ENCODE peak calls at places on chromosomes 3 and 15, in nine cellular contexts. L, P, B, T, R, Z, V, H and W are unnamed samples.

GRCh38 chr15:41417418-41417811 is 520 bp downstream of the RTF1 start:
- DNase-seq in R (no peak), H (peak; percentile 71), Z (no peak), L (no peak), T (peak; percentile 67), P (peak; percentile 70), V (peak; percentile 65), B (peak; percentile 70), W (peak; percentile 38)

GRCh38 chr3:160792445-160793039 is 36.5 kb downstream of the PPM1L start:
- DNase-seq in L (no peak), P (no peak), Z (no peak), V (no peak), T (no peak), H (no peak), R (no peak), B (no peak), W (no peak)

GRCh38 chr15:52183562-52184173 is 7.5 kb downstream of the GNB5 start:
- DNase-seq in V (peak; percentile 60), Z (no peak), B (peak; percentile 64), R (peak; percentile 34), L (peak; percentile 61), H (no peak), P (peak; percentile 63), T (no peak), W (peak; percentile 30)

GRCh38 chr3:171429635-171430034 is 30.6 kb downstream of the TNIK start:
- DNase-seq in R (no peak), B (no peak), P (no peak), Z (no peak), H (no peak), L (no peak), V (no peak), T (no peak), W (no peak)

GRCh38 chr15:61381501-61381900 is 152.4 kb upstream of the RORA start:
- DNase-seq in T (no peak), B (no peak), P (no peak), H (no peak), R (no peak), L (no peak), V (no peak), Z (no peak), W (no peak)

GRCh38 chr3:18870642-18871041 is 277.7 kb upstream of the KCNH8 start:
- DNase-seq in B (no peak), R (no peak), Z (no peak), L (no peak), P (no peak), H (no peak), V (no peak), T (no peak), W (no peak)

GRCh38 chr3:155075200-155075599 is 4.9 kb upstream of the MME start:
- DNase-seq in P (no peak), H (no peak), L (no peak), Z (no peak), V (no peak), T (no peak), B (no peak), R (no peak), W (no peak)

GRCh38 chr3:34619990-34620389 is 821.6 kb downstream of the PDCD6IP start:
- DNase-seq in P (peak; percentile 20), R (no peak), H (no peak), Z (no peak), V (no peak), L (no peak), T (no peak), B (no peak), W (no peak)

GRCh38 chr3:193605876-193606275 is 12.9 kb downstream of the OPA1 start:
- DNase-seq in H (no peak), B (no peak), T (no peak), L (peak; percentile 76), P (peak; percentile 80), Z (no peak), V (peak; percentile 82), R (peak; percentile 70), W (peak; percentile 55)

GRCh38 chr3:47009225-47010049 is 30.0 kb downstream of the NBEAL2 start:
- DNase-seq in P (peak; percentile 95), B (peak; percentile 95), R (peak; percentile 70), Z (peak; percentile 76), V (peak; percentile 96), T (peak; percentile 96), H (peak; percentile 97), L (peak; percentile 83), W (peak; percentile 79)

DNA sequence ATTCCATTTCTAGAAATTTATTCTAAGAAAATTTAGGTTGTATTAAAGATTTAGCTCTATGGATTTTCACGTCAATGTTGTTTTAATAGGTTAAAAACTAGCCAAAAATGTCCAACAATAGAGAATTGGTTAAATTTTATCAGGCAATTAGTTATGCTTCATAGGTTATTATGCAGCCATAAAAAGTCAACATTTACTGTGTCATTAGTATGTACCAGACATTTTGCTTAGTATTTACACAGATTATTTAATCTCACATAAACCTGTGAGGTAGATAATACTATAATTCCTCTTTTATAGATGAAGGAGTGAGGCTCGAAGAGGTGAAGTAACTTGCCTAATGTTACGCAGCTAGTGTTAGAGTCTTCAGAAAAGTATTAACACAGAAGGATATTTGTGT is 70.6 kb upstream of the LRRFIP2 start:
- DNase-seq in P (no peak), H (no peak), V (no peak), Z (no peak), L (no peak), T (no peak), R (no peak), B (no peak), W (no peak)
- H3K27ac ChIP-seq in P (no peak overlapping the region), H (no peak overlapping the region), V (peak overlapping the region; percentile 99), Z (no peak overlapping the region), L (no peak overlapping the region), T (peak overlapping the region; percentile 98), R (no peak overlapping the region), B (no peak overlapping the region), W (no peak overlapping the region)

DNA sequence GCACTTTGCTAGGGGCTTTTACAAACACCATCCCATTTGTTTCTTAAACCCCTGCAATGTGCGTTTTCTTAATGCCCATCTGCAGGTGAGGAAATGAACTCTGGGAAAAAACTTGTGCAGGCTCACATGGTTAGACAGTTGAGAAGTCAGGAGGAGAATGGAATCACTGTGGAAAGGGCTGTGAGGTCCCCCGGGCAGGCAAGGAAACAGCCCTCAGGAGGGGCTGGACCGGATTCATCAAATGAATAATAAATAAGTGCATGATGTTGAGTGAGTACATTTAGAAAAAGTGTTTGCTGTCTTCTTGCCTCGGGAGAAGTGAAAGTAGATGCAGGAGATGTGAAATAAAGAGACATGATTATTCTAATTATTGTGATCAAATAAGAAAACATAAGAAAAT is 76.6 kb downstream of the PGPEP1L start:
- DNase-seq in B (no peak), R (no peak), V (no peak), P (no peak), T (no peak), H (no peak), Z (no peak), L (no peak), W (no peak)
- TF ChIP-seq CTCF in B (no peak), R (no peak), V (no peak), P (no peak), T (no peak), H (no peak), Z (no peak), L (no peak), W (no peak)

GRCh38 chr15:83605049-83605448 is 48.9 kb upstream of the ADAMTSL3 start:
- DNase-seq in V (no peak), R (no peak), B (no peak), H (no peak), L (no peak), P (no peak), T (no peak), Z (no peak), W (no peak)

GRCh38 chr15:83605595-83605994 is 48.3 kb upstream of the ADAMTSL3 start:
- DNase-seq in R (peak; percentile 60), L (no peak), B (no peak), V (no peak), H (peak; percentile 85), P (no peak), Z (no peak), T (peak; percentile 61), W (no peak)

GRCh38 chr15:83602021-83602420 is 51.9 kb upstream of the ADAMTSL3 start:
- DNase-seq in B (no peak), R (no peak), P (no peak), T (no peak), Z (no peak), L (no peak), H (no peak), V (no peak), W (peak; percentile 63)

GRCh38 chr15:83610132-83610531 is 43.8 kb upstream of the ADAMTSL3 start:
- DNase-seq in T (no peak), R (no peak), H (no peak), L (no peak), P (no peak), V (no peak), B (no peak), Z (no peak), W (no peak)

DNA sequence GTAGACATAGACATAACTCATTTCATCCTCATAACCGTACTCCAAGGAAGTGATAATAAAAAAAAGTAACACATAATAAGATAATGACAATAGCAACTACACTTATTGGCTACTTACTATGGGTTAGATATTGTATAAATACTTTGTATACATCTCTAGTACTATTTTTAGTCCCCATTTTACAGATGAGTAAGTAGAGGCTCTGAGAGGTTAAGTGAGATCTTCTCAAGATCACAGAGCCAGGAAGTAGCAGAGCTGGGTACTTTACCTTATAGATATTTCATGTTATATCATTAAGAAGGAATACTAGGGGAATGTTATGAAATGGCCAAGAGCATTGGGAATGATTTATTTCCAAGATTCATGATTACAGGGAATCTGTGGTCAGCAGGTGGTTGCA is 49.4 kb upstream of the ADAMTSL3 start:
- DNase-seq in Z (no peak), T (no peak), P (no peak), R (no peak), L (no peak), B (no peak), V (no peak), H (no peak), W (no peak)
- H3K27ac ChIP-seq in Z (no peak overlapping the region), T (no peak overlapping the region), P (no peak overlapping the region), R (no peak overlapping the region), L (no peak overlapping the region), B (no peak overlapping the region), V (no peak overlapping the region), H (peak overlapping the region; percentile 10), W (no peak overlapping the region)

DNA sequence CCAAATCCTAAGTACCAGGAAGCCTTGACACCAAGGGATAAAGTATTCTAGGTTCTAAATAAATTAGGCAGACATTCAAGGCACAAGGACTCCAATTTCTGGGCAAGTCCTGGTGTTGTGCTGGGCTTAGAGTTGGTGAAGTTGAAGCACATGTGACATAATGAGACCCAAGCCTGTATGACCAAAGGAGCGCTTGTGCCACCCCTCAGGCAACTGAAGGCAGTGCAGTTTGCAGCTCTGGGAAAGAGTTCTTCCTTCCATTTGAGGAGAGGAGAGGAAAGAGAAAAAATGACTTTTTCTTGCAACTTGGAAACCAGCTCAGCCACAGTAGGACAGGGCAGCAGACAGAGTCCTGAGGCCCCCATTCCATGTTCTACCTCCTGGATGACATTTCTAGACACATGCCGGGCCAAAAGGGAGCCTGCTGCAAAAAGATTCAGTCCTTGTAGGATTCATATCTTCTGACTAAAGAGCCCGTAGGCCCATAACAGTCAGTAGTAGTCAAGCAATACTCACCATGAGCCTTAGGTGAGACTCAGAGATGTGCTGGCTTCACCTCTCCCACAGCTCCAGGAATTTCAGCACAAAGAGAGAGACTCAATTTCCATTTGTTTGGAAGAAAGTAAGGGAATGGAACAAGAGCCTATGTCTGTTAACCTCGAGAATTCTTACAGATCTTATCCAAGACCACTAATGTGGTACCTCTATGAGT is 588.8 kb upstream of the BCHE start:
- DNase-seq in Z (no peak), V (peak; percentile 8), L (peak; percentile 43), R (no peak), H (no peak), T (no peak), B (no peak), P (peak; percentile 55), W (no peak)
- TF ChIP-seq CTCF in Z (no peak), V (no peak), L (no peak), R (no peak), H (no peak), T (no peak), B (no peak), P (peak; percentile 48), W (no peak)

GRCh38 chr3:10437272-10437994 is 68.0 kb downstream of the ATP2B2 start:
- DNase-seq in T (no peak), B (no peak), R (no peak), P (no peak), Z (no peak), L (no peak), V (no peak), H (no peak), W (no peak)
- H3K27ac ChIP-seq in T (peak overlapping the region; percentile 94), B (no peak overlapping the region), R (no peak overlapping the region), P (no peak overlapping the region), Z (no peak overlapping the region), L (peak overlapping the region; percentile 63), V (no peak overlapping the region), H (no peak overlapping the region), W (no peak overlapping the region)